ENCODE peak calls at places on chromosomes 3 and 15, in seven cellular contexts. Z is fibroblast of mammary gland, N is fibroblast of pulmonary artery, G is fibroblast of villous mesenchyme, W is brain microvascular endothelial cell, F is esophagus squamous epithelium, L is ascending aorta. V is an unnamed sample.

GRCh38 chr15:89533861-89534544 is 37.6 kb upstream of the RHCG start:
- DNase-seq in L (no peak), Z (peak; percentile 26), N (peak; percentile 57), F (no peak), W (peak; percentile 64), G (no peak), V (peak; percentile 58)

GRCh38 chr15:75675579-75676404 is 28.1 kb downstream of the SNX33 start:
- DNase-seq in N (no peak), W (no peak), L (no peak), F (no peak), G (no peak), Z (no peak), V (peak; percentile 18)

GRCh38 chr3:108406661-108407206 is 103.7 kb downstream of the MYH15 start:
- DNase-seq in G (peak; percentile 64), W (peak; percentile 57), N (peak; percentile 77), Z (peak; percentile 82), F (no peak), L (no peak), V (peak; percentile 76)

GRCh38 chr15:83092309-83092976 is 15.0 kb upstream of the TM6SF1 start:
- DNase-seq in N (peak; percentile 84), G (peak; percentile 42), F (peak; percentile 25), W (peak; percentile 77), Z (peak; percentile 9), L (peak; percentile 40), V (no peak)

GRCh38 chr15:66730168-66731014 is 28.4 kb downstream of the SMAD6 start:
- DNase-seq in Z (peak; percentile 75), N (peak; percentile 39), W (peak; percentile 54), L (no peak), G (peak; percentile 41), F (no peak), V (peak; percentile 65)

GRCh38 chr3:53616330-53616729 is 121.9 kb downstream of the CACNA1D start:
- DNase-seq in N (no peak), Z (no peak), G (no peak), F (no peak), L (no peak), W (no peak), V (no peak)

GRCh38 chr15:51132384-51133139 is 37.9 kb upstream of the TNFAIP8L3 start:
- DNase-seq in W (peak; percentile 96), F (no peak), N (peak; percentile 98), L (no peak), G (peak; percentile 95), Z (peak; percentile 99), V (peak; percentile 94)

GRCh38 chr15:99719096-99719541 is 14.1 kb downstream of the LYSMD4 start:
- DNase-seq in Z (peak; percentile 85), G (peak; percentile 71), F (no peak), W (peak; percentile 81), N (peak; percentile 53), L (no peak), V (peak; percentile 82)

GRCh38 chr15:48415036-48415886 is 84.0 kb downstream of the DUT start:
- DNase-seq in W (no peak), F (no peak), L (no peak), N (peak; percentile 31), G (no peak), Z (peak; percentile 87), V (peak; percentile 58)

GRCh38 chr3:188165596-188165995 is 11.6 kb downstream of the LPP start:
- DNase-seq in W (peak; percentile 53), Z (peak; percentile 40), G (no peak), N (no peak), L (no peak), F (no peak), V (no peak)

GRCh38 chr3:187062526-187063177 is 76.6 kb downstream of the RPL39L start:
- DNase-seq in G (peak; percentile 71), L (no peak), F (no peak), Z (peak; percentile 74), N (peak; percentile 91), W (peak; percentile 44), V (peak; percentile 92)

GRCh38 chr15:33915571-33916407 is 52.5 kb upstream of the CHRM5 start:
- DNase-seq in Z (peak; percentile 28), L (no peak), F (no peak), G (no peak), N (no peak), W (no peak), V (no peak)

GRCh38 chr15:78084359-78084750 is 6.8 kb upstream of the TBC1D2B start:
- DNase-seq in F (no peak), W (no peak), N (no peak), G (no peak), Z (no peak), L (no peak), V (no peak)

GRCh38 chr3:16512435-16513140 is 911 bp downstream of the RFTN1 start:
- DNase-seq in G (peak; percentile 43), Z (no peak), F (no peak), L (no peak), W (no peak), N (no peak), V (no peak)

GRCh38 chr3:44021646-44022594 is 219.8 kb upstream of the TOPAZ1 start:
- DNase-seq in Z (peak; percentile 13), L (no peak), F (no peak), N (no peak), G (no peak), W (no peak), V (peak; percentile 25)

GRCh38 chr3:144480520-144480919 is 508.9 kb downstream of the DIPK2A start:
- DNase-seq in N (no peak), G (no peak), L (no peak), Z (no peak), F (no peak), W (no peak), V (no peak)

GRCh38 chr15:38683382-38684242 is 119.0 kb upstream of the RASGRP1 start:
- DNase-seq in N (peak; percentile 70), G (peak; percentile 55), L (no peak), F (no peak), W (peak; percentile 47), Z (peak; percentile 52), V (peak; percentile 58)
- TF ChIP-seq CTCF in N (peak; percentile 85), G (peak; percentile 82), L (peak; percentile 71), F (peak; percentile 58), W (peak; percentile 82), Z (peak; percentile 87), V (peak; percentile 92)

GRCh38 chr3:11498646-11499045 is 145.1 kb downstream of the VGLL4 start:
- DNase-seq in N (peak; percentile 87), Z (peak; percentile 83), F (no peak), W (peak; percentile 67), L (no peak), G (peak; percentile 61), V (peak; percentile 54)

GRCh38 chr3:11495948-11496557 is 147.7 kb downstream of the VGLL4 start:
- DNase-seq in G (no peak), F (no peak), W (no peak), N (peak; percentile 81), Z (no peak), L (no peak), V (no peak)

GRCh38 chr3:11498174-11498573 is 145.5 kb downstream of the VGLL4 start:
- DNase-seq in L (no peak), F (no peak), W (no peak), N (no peak), G (no peak), Z (no peak), V (no peak)

GRCh38 chr3:11494131-11494916 is 149.4 kb downstream of the VGLL4 start:
- DNase-seq in N (no peak), F (no peak), L (no peak), G (no peak), W (no peak), Z (peak; percentile 57), V (no peak)

GRCh38 chr3:11499144-11499543 is 144.6 kb downstream of the VGLL4 start:
- DNase-seq in Z (peak; percentile 97), G (peak; percentile 89), W (peak; percentile 83), F (no peak), N (peak; percentile 94), L (no peak), V (peak; percentile 94)
- H3K4me3 ChIP-seq in Z (no peak overlapping the region), G (no peak overlapping the region), W (no peak overlapping the region), F (no peak overlapping the region), N (no peak overlapping the region), L (no peak overlapping the region), V (no peak overlapping the region)

DNA sequence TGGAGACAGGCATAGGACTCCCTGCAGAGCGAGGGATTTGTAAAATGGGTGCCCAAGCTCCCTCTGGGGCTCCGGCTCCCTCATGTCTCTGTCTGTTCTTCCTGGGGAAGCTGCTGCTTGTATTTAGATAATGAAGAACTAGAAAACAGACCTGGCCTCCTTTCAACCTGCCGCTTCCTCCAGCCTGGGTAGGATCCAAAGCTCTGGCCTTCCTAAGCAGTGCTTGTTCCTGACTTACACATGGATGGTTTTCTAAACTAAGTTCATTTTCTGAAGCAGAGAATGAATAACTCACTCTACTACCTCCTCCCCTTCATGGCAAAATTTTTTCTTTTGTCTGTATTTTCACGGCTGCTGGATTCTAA is 36.9 kb upstream of the MYZAP start:
- DNase-seq in W (no peak), F (no peak), G (no peak), Z (no peak), N (no peak), L (no peak), V (no peak)
- TF ChIP-seq CTCF in W (no peak), F (no peak), G (no peak), Z (no peak), N (no peak), L (no peak), V (no peak)

GRCh38 chr3:157543491-157544035 is 40.3 kb upstream of the VEPH1 start:
- DNase-seq in F (no peak), N (no peak), L (no peak), G (no peak), Z (peak; percentile 40), W (no peak), V (peak; percentile 40)
- H3K4me3 ChIP-seq in F (peak overlapping the region; percentile 38), N (peak overlapping the region; percentile 58), L (peak overlapping the region; percentile 51), G (peak overlapping the region; percentile 61), Z (peak overlapping the region; percentile 61), W (peak overlapping the region; percentile 62), V (peak overlapping the region; percentile 66)

GRCh38 chr3:171328419-171329082 is 131.7 kb downstream of the TNIK start:
- DNase-seq in Z (peak; percentile 30), G (no peak), N (peak; percentile 50), L (no peak), F (no peak), W (no peak), V (peak; percentile 25)
- TF ChIP-seq CTCF in Z (peak; percentile 5), G (no peak), N (no peak), L (no peak), F (no peak), W (peak; percentile 37), V (no peak)